ENCODE peak calls at places on chromosomes 3 and 15, in four cellular contexts. G is NCI-H460, L is T-helper 22 cell, K is foreskin fibroblast. O is an unnamed sample.

GRCh38 chr15:96160269-96160668 is 170.2 kb upstream of the NR2F2 start:
- DNase-seq in G (no peak), L (no peak), K (peak), O (no peak)

GRCh38 chr3:125644036-125645025 is 49.0 kb upstream of the OSBPL11 start:
- DNase-seq in G (no peak), L (no peak), K (peak), O (no peak)

GRCh38 chr3:4897765-4898453 is 81.3 kb upstream of the BHLHE40 start:
- DNase-seq in G (no peak), L (no peak), K (no peak), O (no peak)

GRCh38 chr15:85171736-85172135 is 190.1 kb downstream of the PDE8A start:
- DNase-seq in G (no peak), L (no peak), K (no peak), O (no peak)

GRCh38 chr3:187013080-187013838 is 82.9 kb downstream of the ST6GAL1 start:
- DNase-seq in G (no peak), L (no peak), K (peak), O (no peak)

GRCh38 chr3:10248984-10249748 is 907 bp downstream of the TATDN2 start:
- DNase-seq in G (no peak), L (peak), K (peak), O (peak)

GRCh38 chr3:195847061-195847950 is 35.6 kb upstream of the MUC4 start:
- DNase-seq in G (no peak), L (no peak), K (peak), O (no peak)

GRCh38 chr15:86650084-86650483 is 570.4 kb downstream of the AGBL1 start:
- DNase-seq in G (no peak), L (no peak), K (no peak), O (no peak)

GRCh38 chr3:181040030-181040429 is 50.5 kb upstream of the DNAJC19 start:
- DNase-seq in G (no peak), L (no peak), K (no peak), O (no peak)

GRCh38 chr3:12399226-12399625 is 85.1 kb upstream of the TSEN2 start:
- DNase-seq in G (no peak), L (no peak), K (no peak), O (no peak)

GRCh38 chr15:58606577-58607080 is 142.9 kb downstream of the ADAM10 start:
- DNase-seq in G (no peak), L (no peak), K (no peak), O (no peak)

GRCh38 chr3:66819993-66820501 is 178.1 kb upstream of the KBTBD8 start:
- DNase-seq in G (no peak), L (no peak), K (no peak), O (no peak)

GRCh38 chr3:100210777-100211145 is 50.0 kb upstream of the TBC1D23 start:
- DNase-seq in G (no peak), L (peak), K (peak), O (no peak)

GRCh38 chr3:66181764-66182163 is 39.0 kb upstream of the SLC25A26 start:
- DNase-seq in G (no peak), L (no peak), K (no peak), O (no peak)

GRCh38 chr3:194194051-194194756 is 58.3 kb downstream of the HES1 start:
- DNase-seq in G (no peak), L (no peak), K (no peak), O (no peak)

GRCh38 chr3:139339219-139339906 is 4.5 kb upstream of the MRPS22 start:
- DNase-seq in G (no peak), L (no peak), K (peak), O (no peak)

GRCh38 chr15:66955871-66956585 is 109.4 kb upstream of the SMAD3 start:
- DNase-seq in G (no peak), L (no peak), K (peak), O (no peak)

GRCh38 chr3:18201315-18201714 is 223.8 kb downstream of the SATB1 start:
- DNase-seq in G (no peak), L (no peak), K (no peak), O (no peak)

GRCh38 chr3:13484861-13485590 is 4.9 kb downstream of the HDAC11 start:
- DNase-seq in G (no peak), L (no peak), K (peak), O (peak)

GRCh38 chr3:6608843-6609242 is 252.1 kb upstream of the GRM7 start:
- DNase-seq in G (no peak), L (no peak), K (no peak), O (no peak)

GRCh38 chr3:55329849-55330248 is 157.3 kb downstream of the WNT5A start:
- DNase-seq in G (no peak), L (no peak), K (peak), O (no peak)

GRCh38 chr15:42332331-42332730 is 27.0 kb upstream of the CAPN3 start:
- DNase-seq in G (no peak), L (no peak), K (peak), O (no peak)

GRCh38 chr3:53842436-53843194 is 3.6 kb downstream of the CHDH start:
- DNase-seq in G (no peak), L (no peak), K (peak), O (peak)

GRCh38 chr3:174862101-174862500 is 3.0 kb downstream of the NAALADL2 start:
- DNase-seq in G (no peak), L (no peak), K (no peak), O (peak)

GRCh38 chr15:66128116-66128715 is 125.3 kb downstream of the MEGF11 start:
- DNase-seq in G (no peak), L (no peak), K (no peak), O (no peak)

GRCh38 chr15:74040115-74040850 is 42.1 kb downstream of the GOLGA6A start:
- DNase-seq in G (no peak), L (no peak), K (peak), O (no peak)

GRCh38 chr3:69838217-69838616 is 99.0 kb downstream of the MITF start:
- DNase-seq in G (no peak), L (no peak), K (peak), O (no peak)

GRCh38 chr3:124504332-124505059 is 225.8 kb upstream of the UMPS start:
- DNase-seq in G (no peak), L (no peak), K (peak), O (peak)

GRCh38 chr3:62046326-62046725 is 327.0 kb downstream of the FEZF2 start:
- DNase-seq in G (no peak), L (no peak), K (peak), O (no peak)

GRCh38 chr15:62119224-62119925 is 45.7 kb downstream of the C2CD4B start:
- DNase-seq in G (peak), L (no peak), K (peak), O (no peak)

GRCh38 chr3:54347933-54348332 is 225.6 kb downstream of the CACNA2D3 start:
- DNase-seq in G (no peak), L (no peak), K (no peak), O (no peak)

GRCh38 chr3:189720746-189721426 is 89.7 kb downstream of the TP63 start:
- DNase-seq in G (no peak), L (no peak), K (no peak), O (no peak)

GRCh38 chr15:77180757-77181156 is 109.8 kb upstream of the TSPAN3 start:
- DNase-seq in G (no peak), L (no peak), K (peak), O (no peak)

GRCh38 chr15:96327155-96327741 is 3.3 kb upstream of the NR2F2 start:
- DNase-seq in G (peak), L (no peak), K (peak), O (peak)

GRCh38 chr3:137509354-137510045 is 254.6 kb upstream of the SOX14 start:
- DNase-seq in G (no peak), L (no peak), K (no peak), O (no peak)

GRCh38 chr15:52289629-52290081 is 5.9 kb downstream of the MYO5C start:
- DNase-seq in G (no peak), L (no peak), K (no peak), O (no peak)

GRCh38 chr3:14680716-14681115 is 5.8 kb downstream of the C3orf20 start:
- DNase-seq in G (no peak), L (no peak), K (peak), O (no peak)

GRCh38 chr3:108406661-108407206 is 103.7 kb downstream of the MYH15 start:
- DNase-seq in G (peak), L (no peak), K (peak), O (peak)

GRCh38 chr3:42052867-42053351 is 38.2 kb upstream of the TRAK1 start:
- DNase-seq in G (no peak), L (no peak), K (peak), O (peak)

GRCh38 chr15:37891754-37892368 is 42.6 kb upstream of the TMCO5A start:
- DNase-seq in G (peak), L (no peak), K (peak), O (peak)